ENCODE peak calls at places on chromosome 22, in nine cellular contexts. Y, K, S, G, U, L, J, A and D are unnamed samples.

GRCh38 chr22:23397618-23398567 is 182.2 kb downstream of the IGLL1 start:
- DNase-seq in Y (no peak), K (no peak), S (no peak), G (peak; percentile 72), U (no peak), L (no peak), J (no peak), A (no peak), D (no peak)

GRCh38 chr22:49237703-49238102 is 590.0 kb downstream of the BRD1 start:
- DNase-seq in Y (no peak), K (no peak), S (peak; percentile 7), G (peak; percentile 72), U (no peak), L (no peak), J (no peak), A (no peak), D (no peak)

GRCh38 chr22:49968313-49968830 is 7.8 kb downstream of the PIM3 start:
- DNase-seq in Y (no peak), K (no peak), S (no peak), G (peak; percentile 76), U (no peak), L (no peak), J (no peak), A (no peak), D (no peak)

GRCh38 chr22:44497218-44497903 is 672 bp downstream of the RTL6 start:
- DNase-seq in Y (peak; percentile 5), K (no peak), S (peak; percentile 59), G (no peak), U (no peak), L (no peak), J (no peak), A (no peak), D (peak; percentile 35)

GRCh38 chr22:39873963-39874362 is 19.6 kb downstream of the ENTHD1 start:
- DNase-seq in Y (no peak), K (no peak), S (no peak), G (no peak), U (no peak), L (no peak), J (no peak), A (no peak), D (no peak)

GRCh38 chr22:24284747-24285203 is 14.1 kb downstream of the SPECC1L start:
- DNase-seq in Y (no peak), K (no peak), S (no peak), G (no peak), U (no peak), L (no peak), J (no peak), A (no peak), D (no peak)

GRCh38 chr22:30186535-30186934 is 60.0 kb downstream of the LIF start:
- DNase-seq in Y (no peak), K (no peak), S (no peak), G (no peak), U (no peak), L (no peak), J (no peak), A (no peak), D (no peak)

GRCh38 chr22:31244044-31244942 is 32.2 kb downstream of the LIMK2 start:
- DNase-seq in Y (no peak), K (no peak), S (no peak), G (peak; percentile 86), U (no peak), L (peak; percentile 48), J (no peak), A (no peak), D (no peak)

GRCh38 chr22:37672920-37673453 is 2.4 kb upstream of the LGALS1 start:
- DNase-seq in Y (no peak), K (no peak), S (no peak), G (no peak), U (no peak), L (no peak), J (no peak), A (no peak), D (no peak)

GRCh38 chr22:38415561-38416321 is 39.3 kb downstream of the KCNJ4 start:
- DNase-seq in Y (no peak), K (no peak), S (no peak), G (peak; percentile 72), U (no peak), L (no peak), J (peak; percentile 65), A (no peak), D (no peak)

GRCh38 chr22:19178065-19178658 is 374 bp downstream of the SLC25A1 start:
- DNase-seq in Y (peak; percentile 48), K (peak; percentile 40), S (no peak), G (no peak), U (no peak), L (no peak), J (peak; percentile 39), A (peak; percentile 56), D (peak; percentile 31)

GRCh38 chr22:26461188-26461810 is 22.3 kb downstream of the HPS4 start:
- DNase-seq in Y (no peak), K (peak; percentile 37), S (no peak), G (no peak), U (no peak), L (no peak), J (peak; percentile 9), A (peak; percentile 41), D (no peak)

GRCh38 chr22:42930810-42931420 is 73.8 kb upstream of the ARFGAP3 start:
- DNase-seq in Y (no peak), K (no peak), S (peak; percentile 76), G (peak; percentile 74), U (no peak), L (peak; percentile 60), J (no peak), A (peak; percentile 15), D (no peak)

GRCh38 chr22:21074092-21074715 is 28.5 kb downstream of the LRRC74B start:
- DNase-seq in Y (no peak), K (no peak), S (no peak), G (peak; percentile 81), U (peak; percentile 75), L (peak; percentile 65), J (no peak), A (no peak), D (peak; percentile 32)

GRCh38 chr22:45852826-45853225 is 124.1 kb downstream of the WNT7B start:
- DNase-seq in Y (no peak), K (no peak), S (no peak), G (no peak), U (no peak), L (no peak), J (no peak), A (peak; percentile 12), D (no peak)